ENCODE peak calls at places on chromosomes 7 and 10, in eight cellular contexts. One of them, this sample, is unnamed.

GRCh38 chr7:79692015-79692414 is 238.5 kb upstream of the MAGI2 start:
- DNase-seq in mammary epithelial cell: peak; percentile 96
- DNase-seq in suprapubic skin: no peak
- DNase-seq in endothelial cell of umbilical vein: no peak
- DNase-seq in lower lobe of right lung: no peak
- DNase-seq in ovary: no peak
- DNase-seq in psoas muscle: no peak
- DNase-seq in MCF 10A: peak; percentile 56
- DNase-seq in this sample: no peak

GRCh38 chr7:70618020-70618551 is 513.9 kb upstream of the GALNT17 start:
- DNase-seq in psoas muscle: peak; percentile 21
- DNase-seq in lower lobe of right lung: no peak
- DNase-seq in MCF 10A: no peak
- DNase-seq in endothelial cell of umbilical vein: no peak
- DNase-seq in mammary epithelial cell: no peak
- DNase-seq in ovary: no peak
- DNase-seq in suprapubic skin: no peak
- DNase-seq in this sample: peak; percentile 57

GRCh38 chr10:75238182-75239180 is 2.7 kb upstream of the COMTD1 start:
- DNase-seq in ovary: no peak
- DNase-seq in psoas muscle: no peak
- DNase-seq in endothelial cell of umbilical vein: no peak
- DNase-seq in suprapubic skin: no peak
- DNase-seq in mammary epithelial cell: no peak
- DNase-seq in MCF 10A: no peak
- DNase-seq in lower lobe of right lung: peak; percentile 70
- DNase-seq in this sample: peak; percentile 29

GRCh38 chr7:39880556-39880955 is 69.5 kb upstream of the CDK13 start:
- DNase-seq in MCF 10A: peak; percentile 40
- DNase-seq in lower lobe of right lung: no peak
- DNase-seq in mammary epithelial cell: peak; percentile 13
- DNase-seq in suprapubic skin: no peak
- DNase-seq in ovary: no peak
- DNase-seq in psoas muscle: no peak
- DNase-seq in endothelial cell of umbilical vein: no peak
- DNase-seq in this sample: no peak

GRCh38 chr7:69349291-69349690 is 249.0 kb upstream of the AUTS2 start:
- DNase-seq in psoas muscle: no peak
- DNase-seq in ovary: no peak
- DNase-seq in lower lobe of right lung: no peak
- DNase-seq in suprapubic skin: no peak
- DNase-seq in MCF 10A: no peak
- DNase-seq in mammary epithelial cell: no peak
- DNase-seq in endothelial cell of umbilical vein: no peak
- DNase-seq in this sample: no peak

GRCh38 chr10:120131183-120131582 is 238.7 kb downstream of the SEC23IP start:
- DNase-seq in ovary: no peak
- DNase-seq in MCF 10A: peak; percentile 52
- DNase-seq in endothelial cell of umbilical vein: peak; percentile 19
- DNase-seq in psoas muscle: no peak
- DNase-seq in mammary epithelial cell: peak; percentile 34
- DNase-seq in lower lobe of right lung: no peak
- DNase-seq in suprapubic skin: no peak
- DNase-seq in this sample: no peak

GRCh38 chr10:125002044-125002422 is 60.1 kb downstream of the ZRANB1 start:
- DNase-seq in lower lobe of right lung: peak; percentile 41
- DNase-seq in endothelial cell of umbilical vein: no peak
- DNase-seq in MCF 10A: no peak
- DNase-seq in suprapubic skin: peak; percentile 62
- DNase-seq in psoas muscle: no peak
- DNase-seq in ovary: no peak
- DNase-seq in mammary epithelial cell: no peak
- DNase-seq in this sample: no peak

GRCh38 chr10:3780056-3780765 is 4.8 kb downstream of the KLF6 start:
- DNase-seq in mammary epithelial cell: peak; percentile 77
- DNase-seq in MCF 10A: peak; percentile 84
- DNase-seq in psoas muscle: peak; percentile 42
- DNase-seq in lower lobe of right lung: no peak
- DNase-seq in suprapubic skin: no peak
- DNase-seq in ovary: no peak
- DNase-seq in endothelial cell of umbilical vein: peak; percentile 44
- DNase-seq in this sample: no peak

GRCh38 chr7:155227004-155227787 is 70.5 kb upstream of the INSIG1 start:
- DNase-seq in psoas muscle: no peak
- DNase-seq in mammary epithelial cell: no peak
- DNase-seq in suprapubic skin: no peak
- DNase-seq in ovary: no peak
- DNase-seq in MCF 10A: no peak
- DNase-seq in lower lobe of right lung: no peak
- DNase-seq in endothelial cell of umbilical vein: no peak
- DNase-seq in this sample: no peak

GRCh38 chr7:133742709-133743538 is 384.2 kb upstream of the LRGUK start:
- DNase-seq in lower lobe of right lung: no peak
- DNase-seq in mammary epithelial cell: peak; percentile 16
- DNase-seq in suprapubic skin: no peak
- DNase-seq in ovary: no peak
- DNase-seq in MCF 10A: peak; percentile 39
- DNase-seq in endothelial cell of umbilical vein: peak; percentile 48
- DNase-seq in psoas muscle: no peak
- DNase-seq in this sample: no peak

GRCh38 chr7:103075337-103075918 is 488 bp downstream of the ARMC10 start:
- DNase-seq in suprapubic skin: peak; percentile 75
- DNase-seq in ovary: no peak
- DNase-seq in psoas muscle: peak; percentile 55
- DNase-seq in MCF 10A: peak; percentile 48
- DNase-seq in lower lobe of right lung: peak; percentile 70
- DNase-seq in endothelial cell of umbilical vein: peak; percentile 63
- DNase-seq in mammary epithelial cell: peak; percentile 49
- DNase-seq in this sample: peak; percentile 56

GRCh38 chr10:103618027-103618385 is 124.5 kb downstream of the NEURL1 start:
- DNase-seq in psoas muscle: no peak
- DNase-seq in endothelial cell of umbilical vein: no peak
- DNase-seq in lower lobe of right lung: no peak
- DNase-seq in mammary epithelial cell: no peak
- DNase-seq in MCF 10A: no peak
- DNase-seq in suprapubic skin: no peak
- DNase-seq in ovary: no peak
- DNase-seq in this sample: no peak

GRCh38 chr10:96789571-96790108 is 42.5 kb upstream of the LCOR start:
- DNase-seq in suprapubic skin: no peak
- DNase-seq in endothelial cell of umbilical vein: peak; percentile 14
- DNase-seq in MCF 10A: peak; percentile 56
- DNase-seq in mammary epithelial cell: no peak
- DNase-seq in psoas muscle: no peak
- DNase-seq in lower lobe of right lung: no peak
- DNase-seq in ovary: peak; percentile 41
- DNase-seq in this sample: no peak
- TF ChIP-seq CTCF in suprapubic skin: no peak
- TF ChIP-seq CTCF in endothelial cell of umbilical vein: peak; percentile 81
- TF ChIP-seq CTCF in MCF 10A: peak; percentile 52
- TF ChIP-seq CTCF in mammary epithelial cell: peak; percentile 78
- TF ChIP-seq CTCF in psoas muscle: no peak
- TF ChIP-seq CTCF in lower lobe of right lung: no peak
- TF ChIP-seq CTCF in ovary: no peak
- TF ChIP-seq CTCF in this sample: no peak

DNA sequence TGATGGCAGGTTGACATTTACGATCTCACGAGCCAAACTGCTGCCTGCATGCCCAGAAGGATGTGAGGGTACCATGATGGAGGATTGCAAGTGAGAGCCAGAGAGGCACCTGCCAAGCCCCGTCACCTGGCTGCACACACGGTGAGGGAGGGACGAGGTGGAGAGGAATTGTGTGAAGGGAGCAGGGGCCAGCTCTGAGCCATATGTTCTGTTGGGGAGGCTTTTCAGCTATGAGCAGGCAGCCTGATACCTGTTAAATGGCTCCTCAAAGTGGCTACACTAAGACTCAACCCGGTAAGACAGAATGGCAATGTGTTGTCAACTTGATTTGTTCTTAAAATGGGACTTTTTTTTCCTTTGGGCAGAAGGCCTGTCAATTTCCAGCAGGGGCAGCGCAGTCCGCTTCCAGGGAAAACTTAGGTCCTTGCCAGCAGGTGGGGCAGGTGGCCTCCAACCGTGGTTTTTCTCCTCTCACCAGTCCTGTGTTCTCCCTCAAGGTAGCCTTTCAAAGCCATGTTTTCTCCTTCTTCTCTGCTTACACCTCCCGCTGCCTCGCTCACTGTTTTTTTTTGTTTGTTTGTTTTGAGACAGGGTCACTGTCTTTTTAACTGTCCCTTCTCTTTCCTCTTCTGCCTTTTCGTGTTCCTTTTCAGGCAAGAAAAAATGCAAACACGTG is 57.7 kb upstream of the ZNRF2 start:
- DNase-seq in MCF 10A: peak; percentile 65
- DNase-seq in lower lobe of right lung: peak; percentile 51
- DNase-seq in ovary: no peak
- DNase-seq in endothelial cell of umbilical vein: no peak
- DNase-seq in suprapubic skin: no peak
- DNase-seq in psoas muscle: no peak
- DNase-seq in mammary epithelial cell: peak; percentile 59
- DNase-seq in this sample: peak; percentile 44
- TF ChIP-seq CTCF in MCF 10A: peak; percentile 42
- TF ChIP-seq CTCF in lower lobe of right lung: peak; percentile 35
- TF ChIP-seq CTCF in ovary: no peak
- TF ChIP-seq CTCF in endothelial cell of umbilical vein: peak; percentile 23
- TF ChIP-seq CTCF in suprapubic skin: no peak
- TF ChIP-seq CTCF in psoas muscle: no peak
- TF ChIP-seq CTCF in mammary epithelial cell: peak; percentile 57
- TF ChIP-seq CTCF in this sample: no peak

GRCh38 chr10:76784076-76784475 is 853.5 kb downstream of the KCNMA1 start:
- DNase-seq in psoas muscle: no peak
- DNase-seq in ovary: no peak
- DNase-seq in mammary epithelial cell: no peak
- DNase-seq in suprapubic skin: no peak
- DNase-seq in MCF 10A: no peak
- DNase-seq in lower lobe of right lung: no peak
- DNase-seq in endothelial cell of umbilical vein: no peak
- DNase-seq in this sample: no peak

GRCh38 chr10:76779821-76780281 is 857.8 kb downstream of the KCNMA1 start:
- DNase-seq in suprapubic skin: no peak
- DNase-seq in mammary epithelial cell: no peak
- DNase-seq in MCF 10A: no peak
- DNase-seq in lower lobe of right lung: no peak
- DNase-seq in ovary: no peak
- DNase-seq in psoas muscle: no peak
- DNase-seq in endothelial cell of umbilical vein: no peak
- DNase-seq in this sample: no peak

GRCh38 chr10:76774987-76775603 is 862.5 kb downstream of the KCNMA1 start:
- DNase-seq in ovary: no peak
- DNase-seq in psoas muscle: no peak
- DNase-seq in MCF 10A: no peak
- DNase-seq in lower lobe of right lung: no peak
- DNase-seq in mammary epithelial cell: no peak
- DNase-seq in endothelial cell of umbilical vein: no peak
- DNase-seq in suprapubic skin: no peak
- DNase-seq in this sample: no peak

DNA sequence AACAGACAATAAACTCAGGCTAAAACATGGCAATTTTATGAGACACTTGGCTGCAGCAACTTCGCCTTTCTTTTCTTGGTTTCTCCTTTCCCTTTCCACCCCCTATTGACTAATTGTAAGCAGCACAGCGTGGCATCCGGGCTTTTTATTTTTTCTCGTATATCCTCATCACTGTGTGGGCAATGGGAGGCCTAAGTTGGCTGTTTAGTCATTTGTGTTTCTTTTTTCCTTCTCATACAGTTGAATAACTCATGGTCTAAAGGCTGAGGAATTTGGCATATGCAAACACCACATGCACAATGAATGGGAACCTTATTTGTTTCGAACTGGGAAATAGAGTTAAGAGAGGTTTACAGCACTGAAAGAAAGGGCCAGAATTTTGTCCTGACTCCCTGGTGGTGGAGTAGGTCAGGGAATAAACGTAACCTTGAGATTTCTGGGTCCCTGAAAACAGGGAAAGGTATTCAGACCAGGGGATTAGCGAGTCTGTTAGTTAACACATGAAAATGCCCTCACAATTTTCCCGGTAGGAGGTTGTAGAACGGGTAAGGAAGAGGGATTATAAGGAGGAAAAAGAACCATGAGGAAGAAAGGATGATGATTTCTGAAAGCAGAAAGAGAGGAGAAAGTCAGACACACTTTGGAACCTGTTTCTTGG is 858.3 kb downstream of the KCNMA1 start:
- DNase-seq in psoas muscle: no peak
- DNase-seq in suprapubic skin: no peak
- DNase-seq in mammary epithelial cell: no peak
- DNase-seq in endothelial cell of umbilical vein: no peak
- DNase-seq in lower lobe of right lung: no peak
- DNase-seq in MCF 10A: peak; percentile 8
- DNase-seq in ovary: no peak
- DNase-seq in this sample: no peak
- TF ChIP-seq CTCF in psoas muscle: no peak
- TF ChIP-seq CTCF in suprapubic skin: no peak
- TF ChIP-seq CTCF in mammary epithelial cell: peak; percentile 30
- TF ChIP-seq CTCF in endothelial cell of umbilical vein: no peak
- TF ChIP-seq CTCF in lower lobe of right lung: no peak
- TF ChIP-seq CTCF in MCF 10A: no peak
- TF ChIP-seq CTCF in ovary: no peak
- TF ChIP-seq CTCF in this sample: no peak

GRCh38 chr7:100013328-100013676 is 2.1 kb upstream of the ZKSCAN1 start:
- DNase-seq in psoas muscle: no peak
- DNase-seq in suprapubic skin: no peak
- DNase-seq in MCF 10A: no peak
- DNase-seq in lower lobe of right lung: no peak
- DNase-seq in endothelial cell of umbilical vein: no peak
- DNase-seq in ovary: no peak
- DNase-seq in mammary epithelial cell: peak; percentile 68
- DNase-seq in this sample: no peak

GRCh38 chr7:100008525-100008924 is 6.9 kb upstream of the ZKSCAN1 start:
- DNase-seq in MCF 10A: no peak
- DNase-seq in endothelial cell of umbilical vein: no peak
- DNase-seq in mammary epithelial cell: no peak
- DNase-seq in ovary: no peak
- DNase-seq in lower lobe of right lung: peak; percentile 54
- DNase-seq in suprapubic skin: no peak
- DNase-seq in psoas muscle: no peak
- DNase-seq in this sample: no peak

GRCh38 chr7:100007887-100008286 is 7.5 kb upstream of the ZKSCAN1 start:
- DNase-seq in endothelial cell of umbilical vein: no peak
- DNase-seq in MCF 10A: no peak
- DNase-seq in psoas muscle: no peak
- DNase-seq in suprapubic skin: no peak
- DNase-seq in mammary epithelial cell: no peak
- DNase-seq in lower lobe of right lung: no peak
- DNase-seq in ovary: no peak
- DNase-seq in this sample: no peak

GRCh38 chr7:100011516-100011915 is 3.9 kb upstream of the ZKSCAN1 start:
- DNase-seq in MCF 10A: no peak
- DNase-seq in mammary epithelial cell: no peak
- DNase-seq in ovary: no peak
- DNase-seq in endothelial cell of umbilical vein: no peak
- DNase-seq in lower lobe of right lung: no peak
- DNase-seq in psoas muscle: no peak
- DNase-seq in suprapubic skin: no peak
- DNase-seq in this sample: no peak

DNA sequence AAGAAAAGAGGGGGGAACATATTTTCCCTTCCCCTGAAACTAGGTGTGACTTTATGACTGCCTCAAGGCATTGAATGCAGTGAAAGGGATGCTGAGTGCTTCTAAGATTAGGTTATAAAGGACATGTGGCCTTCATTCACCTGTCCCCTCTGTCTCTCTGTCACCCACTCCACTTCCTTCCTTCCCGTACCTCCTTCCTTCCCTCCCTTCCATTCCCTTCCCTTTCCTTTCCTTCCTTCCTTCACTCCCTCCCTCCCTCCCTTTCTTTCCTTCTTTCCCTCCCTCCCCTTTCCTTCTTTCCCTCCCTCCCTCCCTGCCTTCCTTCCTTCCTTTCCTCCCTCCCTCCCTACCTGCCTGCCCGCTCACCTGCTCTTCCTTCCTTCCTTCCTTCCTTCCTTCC is 4.5 kb upstream of the ZKSCAN1 start:
- DNase-seq in endothelial cell of umbilical vein: no peak
- DNase-seq in psoas muscle: no peak
- DNase-seq in mammary epithelial cell: no peak
- DNase-seq in lower lobe of right lung: no peak
- DNase-seq in ovary: no peak
- DNase-seq in MCF 10A: no peak
- DNase-seq in suprapubic skin: no peak
- DNase-seq in this sample: no peak
- TF ChIP-seq CTCF in endothelial cell of umbilical vein: no peak
- TF ChIP-seq CTCF in psoas muscle: no peak
- TF ChIP-seq CTCF in mammary epithelial cell: no peak
- TF ChIP-seq CTCF in lower lobe of right lung: no peak
- TF ChIP-seq CTCF in ovary: no peak
- TF ChIP-seq CTCF in MCF 10A: no peak
- TF ChIP-seq CTCF in suprapubic skin: no peak
- TF ChIP-seq CTCF in this sample: no peak